ENCODE peak calls at places on chromosome 15, in seven cellular contexts. N, L, J, D, T, Y and M are unnamed samples.

GRCh38 chr15:71215126-71215894 is 100.0 kb downstream of the THSD4 start:
- DNase-seq in L (no peak), N (no peak), D (no peak), T (no peak), J (no peak), Y (no peak), M (no peak)

GRCh38 chr15:86846059-86846458 is 766.4 kb downstream of the AGBL1 start:
- DNase-seq in L (no peak), N (no peak), Y (no peak), J (no peak), T (no peak), D (no peak), M (no peak)

GRCh38 chr15:55588818-55589122 is 625 bp upstream of the PYGO1 start:
- DNase-seq in Y (no peak), N (no peak), L (no peak), T (no peak), J (no peak), D (no peak), M (no peak)

GRCh38 chr15:45048784-45049631 is 26.0 kb downstream of the SORD start:
- DNase-seq in N (no peak), Y (no peak), T (no peak), D (no peak), L (peak; percentile 90), J (peak; percentile 59), M (no peak)

GRCh38 chr15:70421197-70421482 is 323.4 kb upstream of the TLE3 start:
- DNase-seq in D (peak; percentile 5), L (no peak), T (no peak), J (no peak), Y (no peak), N (no peak), M (no peak)

GRCh38 chr15:28097656-28098359 is 1.3 kb downstream of the OCA2 start:
- DNase-seq in N (peak; percentile 45), D (no peak), L (no peak), J (no peak), Y (no peak), T (no peak), M (peak; percentile 58)

GRCh38 chr15:70259640-70260066 is 161.9 kb upstream of the TLE3 start:
- DNase-seq in Y (no peak), D (peak; percentile 9), L (no peak), T (no peak), N (no peak), J (no peak), M (no peak)

GRCh38 chr15:38144921-38145320 is 107.7 kb upstream of the SPRED1 start:
- DNase-seq in Y (peak; percentile 68), D (no peak), J (peak; percentile 28), N (no peak), T (no peak), L (no peak), M (no peak)

GRCh38 chr15:33021806-33022389 is 172.6 kb downstream of the FMN1 start:
- DNase-seq in D (peak; percentile 22), J (peak; percentile 52), Y (peak; percentile 78), L (peak; percentile 73), T (peak; percentile 72), N (no peak), M (no peak)

GRCh38 chr15:41860049-41860828 is 21.6 kb downstream of the PLA2G4B start:
- DNase-seq in J (no peak), T (no peak), Y (no peak), N (no peak), D (peak; percentile 48), L (no peak), M (no peak)

GRCh38 chr15:98952381-98952803 is 55.2 kb downstream of the PGPEP1L start:
- DNase-seq in Y (no peak), D (no peak), T (no peak), J (peak; percentile 48), L (no peak), N (no peak), M (no peak)

GRCh38 chr15:48657891-48658591 is 12.5 kb upstream of the FBN1 start:
- DNase-seq in J (no peak), N (no peak), L (no peak), T (no peak), D (no peak), Y (no peak), M (no peak)

GRCh38 chr15:48858401-48858800 is 19.5 kb upstream of the EID1 start:
- DNase-seq in L (peak; percentile 33), D (no peak), Y (peak; percentile 72), J (peak; percentile 72), T (no peak), N (no peak), M (no peak)

GRCh38 chr15:61196711-61197110 is 32.4 kb downstream of the RORA start:
- DNase-seq in D (no peak), T (no peak), Y (no peak), J (no peak), L (no peak), N (no peak), M (no peak)

GRCh38 chr15:48370460-48370859 is 39.2 kb downstream of the DUT start:
- DNase-seq in N (no peak), T (no peak), J (peak; percentile 94), Y (peak; percentile 97), D (no peak), L (peak; percentile 49), M (no peak)

GRCh38 chr15:53872410-53872809 is 105.8 kb upstream of the UNC13C start:
- DNase-seq in L (no peak), T (no peak), N (no peak), D (no peak), Y (no peak), J (no peak), M (no peak)

GRCh38 chr15:29031502-29032228 is 145.9 kb downstream of the APBA2 start:
- DNase-seq in Y (no peak), T (no peak), L (no peak), N (no peak), D (no peak), J (no peak), M (no peak)

GRCh38 chr15:75597667-75598341 is 18.7 kb upstream of the PTPN9 start:
- DNase-seq in N (no peak), Y (peak; percentile 30), J (no peak), L (peak; percentile 36), T (no peak), D (no peak), M (no peak)

GRCh38 chr15:41558400-41559238 is at the start of gene TYRO3:
- DNase-seq in T (peak; percentile 76), L (peak; percentile 43), D (no peak), Y (no peak), N (peak; percentile 82), J (peak; percentile 42), M (no peak)

GRCh38 chr15:39058371-39059131 is 493.9 kb upstream of the RASGRP1 start:
- DNase-seq in N (no peak), Y (no peak), T (no peak), L (no peak), D (no peak), J (no peak), M (no peak)

GRCh38 chr15:27820722-27821121 is 278.4 kb downstream of the OCA2 start:
- DNase-seq in L (no peak), Y (no peak), T (no peak), N (no peak), J (peak; percentile 5), D (no peak), M (no peak)

GRCh38 chr15:33142708-33143107 is 51.8 kb downstream of the FMN1 start:
- DNase-seq in N (no peak), Y (no peak), J (no peak), D (peak; percentile 18), T (no peak), L (no peak), M (no peak)

GRCh38 chr15:95829062-95829461 is 501.4 kb upstream of the NR2F2 start:
- DNase-seq in Y (no peak), L (no peak), J (no peak), D (no peak), T (no peak), N (no peak), M (no peak)
- TF ChIP-seq CTCF in Y (no peak), L (no peak), J (no peak), D (peak; percentile 31), T (no peak), N (no peak), M (no peak)

GRCh38 chr15:43144512-43144911 is 11.1 kb downstream of the TMEM62 start:
- DNase-seq in J (no peak), Y (no peak), T (no peak), N (no peak), L (no peak), D (no peak), M (no peak)
- H3K4me3 ChIP-seq in J (no peak overlapping the region), Y (no peak overlapping the region), T (no peak overlapping the region), N (no peak overlapping the region), L (no peak overlapping the region), D (no peak overlapping the region), M (no peak overlapping the region)

DNA sequence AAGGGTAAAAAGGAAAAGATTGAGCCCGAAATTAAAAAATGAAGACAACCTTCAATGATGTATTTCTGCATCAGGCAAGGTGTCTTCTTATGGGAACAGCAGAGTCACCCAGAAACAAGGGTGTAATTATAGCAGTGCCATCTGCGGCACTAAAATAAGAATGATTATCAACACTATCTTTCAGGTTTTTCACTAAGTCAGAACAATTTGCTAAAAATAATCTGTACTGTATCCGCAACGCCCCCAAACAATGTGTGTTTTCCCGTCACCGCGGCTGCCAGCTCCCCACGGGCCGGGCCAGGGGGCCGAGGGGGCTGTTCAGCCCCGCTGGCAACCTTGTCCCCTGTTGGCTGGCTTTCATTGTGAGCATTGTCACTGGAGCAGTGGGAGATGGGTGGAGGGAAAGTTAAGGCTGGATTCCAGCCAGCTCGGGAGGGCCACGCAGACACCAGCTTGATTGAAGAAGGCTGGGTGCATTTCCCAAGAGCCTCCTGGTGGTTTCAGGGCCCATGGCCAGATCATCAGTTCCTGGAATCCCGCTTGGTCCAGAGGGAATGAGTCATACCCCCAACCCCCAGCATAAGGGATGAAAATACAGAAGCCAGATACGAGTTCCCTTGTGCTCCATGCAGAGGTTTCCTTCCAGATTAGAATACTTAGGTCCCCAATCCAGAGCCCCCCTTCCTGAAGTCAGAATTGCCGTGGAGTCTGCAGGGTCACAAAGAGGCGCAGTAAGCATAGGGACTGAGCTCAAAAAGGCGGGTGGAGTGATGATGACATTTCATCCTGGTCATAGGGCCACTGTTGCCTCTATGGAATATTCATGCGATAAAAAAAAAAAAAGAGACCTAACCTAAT is 90.2 kb upstream of the KLF13 start:
- DNase-seq in J (peak; percentile 96), D (peak; percentile 64), T (peak; percentile 18), L (peak; percentile 98), Y (peak; percentile 98), N (peak; percentile 90), M (peak; percentile 91)
- TF ChIP-seq CTCF in J (peak; percentile 5), D (peak; percentile 11), T (no peak), L (no peak), Y (no peak), N (no peak), M (no peak)

DNA sequence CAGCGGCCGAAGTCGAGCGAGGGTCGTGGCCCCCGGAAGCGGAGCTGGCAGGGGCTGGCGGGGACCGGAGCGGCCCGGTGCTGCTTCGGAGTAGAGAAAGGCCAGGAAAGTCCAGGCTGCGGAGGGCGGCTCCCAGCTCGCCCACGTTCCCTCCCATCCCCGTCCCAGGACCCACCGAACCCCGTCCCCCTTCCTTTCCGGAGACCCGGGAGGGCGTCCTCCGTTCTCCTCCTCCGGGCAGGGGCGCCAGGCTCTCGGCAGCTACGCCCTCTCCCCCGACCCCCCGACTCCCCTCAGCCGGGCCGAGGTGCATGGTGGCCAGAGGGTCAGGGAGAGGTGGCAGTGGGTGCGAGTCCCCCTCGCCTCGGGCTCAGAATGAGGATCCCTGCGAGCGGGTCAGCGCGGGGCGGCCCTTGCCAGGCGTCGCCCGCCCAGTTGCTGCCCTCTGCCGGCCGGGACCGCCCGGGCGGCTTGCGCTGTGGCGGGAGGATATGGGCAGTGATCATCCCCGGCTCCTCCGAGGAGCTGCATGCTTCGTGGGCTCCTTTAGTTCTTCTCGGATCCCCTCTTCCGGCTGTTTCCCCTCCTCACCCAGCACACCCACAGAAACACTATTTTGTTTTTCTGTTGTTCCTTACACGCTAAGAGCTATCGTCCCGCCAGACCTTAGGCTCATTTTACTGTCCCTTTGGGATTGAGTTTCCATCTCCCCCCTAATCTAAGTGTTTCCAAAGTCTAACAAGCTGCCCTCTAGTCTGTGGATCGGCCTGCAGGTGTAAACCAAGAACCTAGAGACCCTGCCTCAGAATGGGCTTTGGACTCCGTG is 744 bp upstream of the ALDH1A2 start:
- DNase-seq in J (peak; percentile 20), T (peak; percentile 82), Y (peak; percentile 34), N (peak; percentile 69), L (peak; percentile 57), D (peak; percentile 1), M (peak; percentile 75)
- H3K4me3 ChIP-seq in J (peak overlapping the region; percentile 14), T (peak overlapping the region; percentile 38), Y (peak overlapping the region; percentile 34), N (peak overlapping the region; percentile 39), L (peak overlapping the region; percentile 52), D (peak overlapping the region; percentile 40), M (peak overlapping the region; percentile 80)